ENCODE peak calls at places on chromosomes 2 and 18, in nine cellular contexts. T is ascending aorta, G is AG04449, D is psoas muscle, S is astrocyte, O is kidney epithelial cell, Z is AG09309, A is adrenal gland, R is lower lobe of right lung. P is an unnamed sample.

GRCh38 chr2:176675557-176676256 is 406.5 kb downstream of the MTX2 start:
- DNase-seq in S (no peak), R (no peak), A (no peak), O (no peak), T (no peak), Z (no peak), G (no peak), D (no peak), P (no peak)

GRCh38 chr2:72794572-72794971 is 31.3 kb downstream of the EXOC6B start:
- DNase-seq in R (no peak), S (no peak), O (no peak), Z (no peak), D (no peak), G (no peak), A (no peak), T (no peak), P (no peak)

GRCh38 chr2:69387770-69388481 is 899 bp upstream of the GFPT1 start:
- DNase-seq in Z (no peak), R (no peak), D (no peak), G (no peak), S (no peak), A (no peak), T (no peak), O (no peak), P (peak)

GRCh38 chr2:236237468-236238190 is 26.6 kb downstream of the ASB18 start:
- DNase-seq in A (no peak), D (peak), G (no peak), S (no peak), O (no peak), R (no peak), Z (no peak), T (no peak), P (no peak)

GRCh38 chr2:168490015-168490874 is 34.2 kb downstream of the CERS6 start:
- DNase-seq in R (no peak), S (peak), D (no peak), O (no peak), T (no peak), A (no peak), Z (no peak), G (no peak), P (no peak)

GRCh38 chr2:241141214-241141770 is 8.0 kb downstream of the PASK start:
- DNase-seq in Z (no peak), A (no peak), D (peak), R (no peak), G (no peak), T (no peak), O (no peak), S (no peak), P (no peak)

GRCh38 chr2:233953106-233953801 is 36.1 kb downstream of the TRPM8 start:
- DNase-seq in A (no peak), G (no peak), S (no peak), O (no peak), Z (no peak), T (no peak), D (no peak), R (no peak), P (no peak)

GRCh38 chr2:12587729-12588522 is 128.8 kb upstream of the TRIB2 start:
- DNase-seq in T (no peak), S (peak), Z (peak), G (peak), D (no peak), R (no peak), A (peak), O (peak), P (peak)

GRCh38 chr18:66548747-66549146 is 55.1 kb downstream of the CDH19 start:
- DNase-seq in T (no peak), A (no peak), Z (no peak), R (no peak), D (no peak), S (no peak), O (no peak), G (no peak), P (no peak)

GRCh38 chr2:5981241-5982055 is 289.3 kb downstream of the SOX11 start:
- DNase-seq in S (peak), O (no peak), R (no peak), Z (no peak), D (no peak), A (no peak), T (no peak), G (no peak), P (no peak)
- H3K4me3 ChIP-seq in S (peak), O (peak), R (no peak), Z (no peak), D (no peak), A (no peak), T (no peak), G (peak), P (no peak)

DNA sequence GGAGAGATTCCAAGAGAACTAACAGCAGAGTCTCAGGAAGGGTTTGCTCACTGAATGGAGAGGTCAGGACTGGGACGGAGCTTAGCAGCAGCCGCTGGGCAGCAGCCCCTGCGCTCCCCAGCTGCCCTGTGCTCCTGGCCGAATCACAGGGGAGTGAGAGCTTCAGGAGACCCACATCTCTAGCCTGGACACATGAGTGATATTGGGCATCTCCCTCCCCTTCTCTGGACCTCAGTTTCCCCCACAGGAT is 511 bp downstream of the MATN3 start:
- DNase-seq in S (no peak), G (no peak), Z (no peak), R (no peak), T (no peak), A (no peak), O (no peak), D (no peak), P (no peak)
- H3K4me3 ChIP-seq in S (peak), G (peak), Z (peak), R (peak), T (peak), A (peak), O (peak), D (peak), P (peak)

GRCh38 chr2:186691900-186692299 is 2.0 kb upstream of the FAM171B start:
- DNase-seq in R (no peak), D (no peak), Z (no peak), T (no peak), G (no peak), S (no peak), A (no peak), O (no peak), P (no peak)

GRCh38 chr2:186690796-186691195 is 3.1 kb upstream of the FAM171B start:
- DNase-seq in A (no peak), O (no peak), Z (no peak), G (no peak), D (no peak), S (peak), R (no peak), T (no peak), P (no peak)

GRCh38 chr2:186691231-186691630 is 2.6 kb upstream of the FAM171B start:
- DNase-seq in G (no peak), S (no peak), Z (no peak), A (no peak), O (no peak), R (no peak), D (no peak), T (no peak), P (no peak)

GRCh38 chr2:186695081-186695756 is 1.4 kb downstream of the FAM171B start:
- DNase-seq in T (no peak), O (no peak), Z (no peak), D (no peak), A (peak), S (peak), G (no peak), R (no peak), P (no peak)

DNA sequence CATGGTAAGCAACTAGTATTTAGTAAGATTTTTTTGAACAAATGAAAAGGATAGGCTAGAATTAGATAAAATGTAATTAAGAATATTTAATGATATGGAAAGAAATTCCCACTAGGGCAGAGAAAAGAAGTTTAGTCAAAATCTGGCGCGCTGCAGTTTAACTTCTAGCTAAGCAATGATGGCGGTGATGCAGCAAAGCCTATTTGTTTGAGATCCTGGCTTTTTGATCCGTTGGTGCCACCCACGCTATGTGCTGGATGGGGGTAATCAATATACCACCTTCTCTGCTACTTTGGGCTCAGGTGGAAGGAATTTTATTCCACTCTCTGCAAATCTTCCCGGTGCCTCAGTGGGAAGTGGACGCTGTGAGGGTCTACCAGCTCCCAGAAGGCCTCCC is 416 bp upstream of the FAM171B start:
- DNase-seq in G (no peak), D (no peak), O (no peak), A (no peak), Z (no peak), T (no peak), S (no peak), R (no peak), P (no peak)
- H3K4me3 ChIP-seq in G (peak), D (peak), O (peak), A (peak), Z (peak), T (peak), S (peak), R (peak), P (peak)

GRCh38 chr18:61948842-61949438 is 56.1 kb upstream of the RNF152 start:
- DNase-seq in A (no peak), Z (no peak), D (no peak), T (no peak), S (no peak), R (no peak), G (no peak), O (no peak), P (no peak)
- H3K4me3 ChIP-seq in A (no peak), Z (no peak), D (no peak), T (no peak), S (no peak), R (no peak), G (no peak), O (no peak), P (no peak)

DNA sequence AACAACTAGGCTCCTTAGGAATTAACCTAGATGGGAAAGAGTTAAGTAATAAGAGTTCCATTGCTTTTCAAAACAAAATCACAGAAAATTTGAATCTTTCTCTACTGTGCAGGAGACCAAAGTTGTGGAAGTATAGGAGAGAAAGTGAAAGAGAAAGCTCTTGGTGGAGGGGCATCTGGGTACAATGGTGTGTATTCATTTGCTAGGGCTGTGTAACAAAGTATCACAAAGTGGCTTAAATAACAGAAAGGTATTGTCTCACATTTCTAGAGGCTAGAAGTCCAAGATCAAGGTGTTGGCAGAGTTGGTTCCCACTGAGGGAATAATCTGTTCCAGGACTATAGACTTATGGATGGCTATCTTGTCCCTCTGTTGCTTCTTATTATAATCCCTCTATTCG is 50.5 kb upstream of the GORASP2 start:
- DNase-seq in O (no peak), G (no peak), A (no peak), S (no peak), R (no peak), T (no peak), Z (no peak), D (no peak), P (no peak)
- H3K4me3 ChIP-seq in O (no peak), G (no peak), A (no peak), S (no peak), R (no peak), T (no peak), Z (no peak), D (no peak), P (no peak)

DNA sequence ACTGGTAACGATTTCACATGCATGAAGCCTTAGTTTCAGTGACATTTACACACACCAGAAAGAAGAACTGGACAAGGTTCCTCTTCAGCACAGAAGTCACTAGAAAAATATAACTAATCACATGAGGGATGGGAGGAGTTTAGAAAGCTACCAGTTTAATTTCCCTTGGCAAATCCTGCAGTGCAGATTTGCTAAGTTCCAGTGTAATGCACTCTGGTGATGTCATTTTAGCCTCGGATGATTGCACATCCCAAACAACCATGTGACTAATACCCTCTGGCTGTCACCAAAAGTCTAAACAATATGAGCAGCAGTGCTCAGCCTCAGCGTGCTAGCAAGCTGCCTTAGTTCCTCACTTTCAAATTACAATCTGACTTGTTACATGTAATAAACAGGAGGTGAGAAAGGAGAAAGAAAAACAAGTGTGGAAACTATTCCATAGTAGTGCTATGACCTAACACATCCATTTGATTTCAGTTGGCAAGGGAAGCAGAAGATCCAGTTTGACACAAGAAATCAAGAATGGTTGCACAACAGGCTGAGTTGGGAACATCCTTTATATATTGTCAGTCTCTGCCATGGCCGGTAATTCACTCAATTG is 35.3 kb upstream of the PPP1CB start:
- DNase-seq in O (peak), Z (peak), T (peak), G (peak), R (no peak), A (peak), D (peak), S (peak), P (peak)
- H3K4me3 ChIP-seq in O (no peak), Z (no peak), T (no peak), G (no peak), R (no peak), A (no peak), D (no peak), S (no peak), P (no peak)

GRCh38 chr2:67290451-67290991 is 106.6 kb upstream of the ETAA1 start:
- DNase-seq in D (no peak), R (no peak), G (peak), O (peak), S (peak), A (no peak), T (no peak), Z (peak), P (no peak)

GRCh38 chr2:67295406-67295805 is 101.7 kb upstream of the ETAA1 start:
- DNase-seq in G (no peak), D (no peak), A (no peak), T (no peak), S (no peak), O (no peak), Z (no peak), R (no peak), P (no peak)

GRCh38 chr2:67289921-67290371 is 107.2 kb upstream of the ETAA1 start:
- DNase-seq in R (no peak), A (no peak), T (no peak), O (peak), D (no peak), G (peak), Z (peak), S (peak), P (no peak)

GRCh38 chr2:67294218-67294617 is 102.9 kb upstream of the ETAA1 start:
- DNase-seq in G (no peak), A (no peak), Z (no peak), O (no peak), R (no peak), T (no peak), D (no peak), S (no peak), P (no peak)

DNA sequence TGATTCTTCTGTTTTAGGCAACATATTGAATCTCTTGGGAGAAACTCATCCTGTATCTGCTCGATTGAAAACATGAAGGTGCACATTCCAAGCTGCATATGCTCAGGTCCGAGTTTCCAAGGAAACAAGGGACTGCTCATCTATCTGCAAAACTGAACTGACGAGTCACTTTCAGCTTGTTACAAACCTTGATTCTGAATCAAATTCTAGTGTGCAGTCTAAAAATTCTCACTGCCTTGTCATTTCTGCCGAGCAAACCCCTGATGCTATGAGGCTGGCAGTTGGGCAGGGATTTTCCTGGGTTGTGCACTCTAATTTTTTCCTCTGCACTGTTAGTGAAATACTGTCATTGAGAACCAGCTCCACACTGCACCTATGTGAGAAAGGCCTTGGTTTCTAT is 101.3 kb upstream of the ETAA1 start:
- DNase-seq in Z (no peak), D (no peak), T (no peak), G (no peak), A (no peak), S (peak), O (no peak), R (no peak), P (no peak)
- H3K4me3 ChIP-seq in Z (no peak), D (no peak), T (no peak), G (no peak), A (no peak), S (no peak), O (no peak), R (no peak), P (no peak)

GRCh38 chr2:130376433-130377293 is 20.8 kb downstream of the PTPN18 start:
- DNase-seq in D (no peak), S (no peak), R (no peak), T (no peak), O (no peak), A (no peak), G (no peak), Z (no peak), P (no peak)
- H3K4me3 ChIP-seq in D (no peak), S (no peak), R (no peak), T (no peak), O (no peak), A (no peak), G (no peak), Z (no peak), P (no peak)

DNA sequence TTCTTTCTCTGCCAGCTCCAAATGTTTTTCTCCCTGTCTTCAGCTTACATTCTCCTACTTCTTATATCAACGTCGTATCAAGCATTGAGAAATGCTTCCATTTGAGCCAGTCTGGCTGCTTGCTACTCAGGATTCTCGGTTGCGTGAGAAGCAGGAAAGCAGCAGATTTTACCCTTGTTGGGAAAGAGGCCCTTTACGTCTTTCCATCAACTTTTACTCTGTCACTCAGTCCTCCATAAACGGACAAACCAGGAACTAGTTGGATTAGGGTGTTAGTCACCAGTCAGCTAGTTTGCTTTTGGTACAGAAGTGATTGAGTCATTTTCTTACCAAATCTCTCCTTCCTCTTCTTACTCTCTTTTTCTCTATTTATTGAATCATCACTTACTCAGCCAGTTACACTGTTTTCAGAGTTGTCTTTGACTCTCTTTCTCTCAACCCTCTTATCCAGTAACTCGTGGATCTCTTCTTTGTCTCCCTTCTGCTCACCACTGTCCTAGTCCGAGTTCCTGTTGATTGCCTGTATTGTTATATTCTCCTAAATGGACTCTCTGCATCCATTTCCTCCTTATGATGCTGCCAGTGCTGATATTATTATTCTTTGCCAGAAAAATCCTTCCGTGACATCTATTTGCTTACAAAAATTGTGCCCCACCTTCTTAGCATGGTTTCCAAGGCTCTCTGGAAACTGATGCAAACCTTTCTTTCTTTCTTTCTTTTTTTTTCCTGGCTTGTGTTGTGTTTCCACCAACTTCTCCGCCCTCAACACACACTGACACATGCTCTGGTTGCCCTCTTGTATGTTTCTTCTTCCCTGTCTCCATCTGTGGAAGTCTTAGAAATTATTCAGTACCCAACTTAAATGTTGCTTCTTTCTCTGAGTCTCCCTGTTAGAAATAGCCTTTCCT is 61.5 kb downstream of the VRK2 start:
- DNase-seq in R (no peak), D (no peak), T (no peak), G (peak), S (peak), Z (peak), O (peak), A (no peak), P (no peak)
- H3K4me3 ChIP-seq in R (no peak), D (no peak), T (no peak), G (peak), S (peak), Z (no peak), O (no peak), A (no peak), P (no peak)

GRCh38 chr2:144694456-144694855 is 174.5 kb upstream of the ZEB2 start:
- DNase-seq in T (no peak), A (no peak), G (no peak), D (no peak), S (no peak), R (no peak), O (no peak), Z (no peak), P (no peak)
- H3K4me3 ChIP-seq in T (no peak), A (no peak), G (no peak), D (no peak), S (no peak), R (no peak), O (no peak), Z (no peak), P (no peak)

P was measured in uterus.